ENCODE peak calls at places on chromosomes 16 and 17, in six cellular contexts. P, I, F, J, Q and Z are unnamed samples.

GRCh38 chr17:17633310-17633709 is 41.8 kb upstream of the PEMT start:
- DNase-seq in P (no peak), I (no peak), F (no peak), J (no peak), Q (no peak), Z (no peak)

GRCh38 chr17:9104370-9105041 is 83.2 kb downstream of the NTN1 start:
- DNase-seq in P (no peak), I (no peak), F (no peak), J (no peak), Q (no peak), Z (no peak)

GRCh38 chr16:9159839-9160550 is 68.6 kb downstream of the HAPSTR1 start:
- DNase-seq in P (peak), I (peak), F (peak), J (peak), Q (peak), Z (no peak)

GRCh38 chr17:6456914-6457687 is 12.8 kb downstream of the PIMREG start:
- DNase-seq in P (peak), I (peak), F (peak), J (peak), Q (no peak), Z (no peak)

GRCh38 chr16:3495166-3495565 is at the start of gene C16orf90:
- DNase-seq in P (no peak), I (no peak), F (no peak), J (no peak), Q (no peak), Z (no peak)

GRCh38 chr17:78390241-78391050 is 12.0 kb downstream of the PGS1 start:
- DNase-seq in P (peak), I (no peak), F (no peak), J (no peak), Q (no peak), Z (no peak)

GRCh38 chr17:42617956-42618431 is 8.5 kb downstream of the TUBG1 start:
- DNase-seq in P (no peak), I (peak), F (no peak), J (peak), Q (no peak), Z (no peak)

GRCh38 chr17:42288078-42288984 is at the start of gene STAT5A:
- DNase-seq in P (peak), I (peak), F (peak), J (peak), Q (no peak), Z (peak)

GRCh38 chr16:28110074-28110473 is 46.6 kb upstream of the GSG1L start:
- DNase-seq in P (no peak), I (no peak), F (peak), J (no peak), Q (no peak), Z (no peak)

GRCh38 chr16:64892843-64893242 is 229.0 kb downstream of the CDH11 start:
- DNase-seq in P (no peak), I (no peak), F (no peak), J (no peak), Q (no peak), Z (no peak)
- H3K4me3 ChIP-seq in P (no peak), I (no peak), F (no peak), J (no peak), Q (no peak), Z (no peak)

DNA sequence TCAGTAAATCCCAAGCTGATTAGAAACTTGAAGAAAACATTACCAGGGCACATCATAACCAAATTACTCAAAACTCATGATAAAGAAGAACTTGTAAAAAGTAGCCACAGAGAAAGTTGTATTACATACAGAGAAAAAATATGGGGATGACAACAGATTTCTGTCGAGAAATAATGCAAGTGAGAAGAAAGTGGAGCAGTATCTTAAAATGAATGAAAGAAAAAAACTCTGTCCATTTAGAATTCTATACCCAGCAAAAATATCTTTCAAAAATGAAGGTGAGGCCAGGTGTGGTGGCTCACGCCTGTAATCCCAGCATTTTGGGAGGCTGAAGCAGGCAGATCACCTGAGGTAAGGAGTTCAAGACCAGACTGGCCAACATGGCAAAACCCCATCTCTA is 165.9 kb downstream of the PARN start:
- DNase-seq in P (no peak), I (no peak), F (no peak), J (no peak), Q (no peak), Z (no peak)
- TF ChIP-seq EP300 in P (no peak), I (no peak), F (no peak), J (no peak), Q (no peak), Z (no peak)

DNA sequence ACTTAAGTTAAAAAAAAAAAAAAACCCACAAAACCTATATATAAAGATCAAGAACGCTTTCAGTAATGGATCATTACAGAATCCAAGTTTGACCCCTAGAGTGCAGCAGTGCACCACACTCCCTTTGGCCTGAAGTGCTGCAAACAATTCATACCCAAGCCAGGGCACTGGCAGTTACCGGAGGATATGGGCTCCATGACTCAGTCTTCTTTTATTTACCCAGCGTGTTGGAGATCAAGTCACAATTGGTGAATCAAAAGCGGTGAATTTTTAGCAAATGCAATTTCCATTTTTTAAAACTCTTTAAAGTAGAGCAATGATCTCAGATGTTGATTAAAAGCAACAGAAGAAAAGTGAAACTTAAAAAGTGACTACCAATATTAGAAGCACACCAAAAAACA is 46.5 kb downstream of the ZNF652 start:
- DNase-seq in P (peak), I (peak), F (peak), J (peak), Q (peak), Z (peak)
- H3K4me3 ChIP-seq in P (no peak), I (no peak), F (no peak), J (no peak), Q (no peak), Z (no peak)

DNA sequence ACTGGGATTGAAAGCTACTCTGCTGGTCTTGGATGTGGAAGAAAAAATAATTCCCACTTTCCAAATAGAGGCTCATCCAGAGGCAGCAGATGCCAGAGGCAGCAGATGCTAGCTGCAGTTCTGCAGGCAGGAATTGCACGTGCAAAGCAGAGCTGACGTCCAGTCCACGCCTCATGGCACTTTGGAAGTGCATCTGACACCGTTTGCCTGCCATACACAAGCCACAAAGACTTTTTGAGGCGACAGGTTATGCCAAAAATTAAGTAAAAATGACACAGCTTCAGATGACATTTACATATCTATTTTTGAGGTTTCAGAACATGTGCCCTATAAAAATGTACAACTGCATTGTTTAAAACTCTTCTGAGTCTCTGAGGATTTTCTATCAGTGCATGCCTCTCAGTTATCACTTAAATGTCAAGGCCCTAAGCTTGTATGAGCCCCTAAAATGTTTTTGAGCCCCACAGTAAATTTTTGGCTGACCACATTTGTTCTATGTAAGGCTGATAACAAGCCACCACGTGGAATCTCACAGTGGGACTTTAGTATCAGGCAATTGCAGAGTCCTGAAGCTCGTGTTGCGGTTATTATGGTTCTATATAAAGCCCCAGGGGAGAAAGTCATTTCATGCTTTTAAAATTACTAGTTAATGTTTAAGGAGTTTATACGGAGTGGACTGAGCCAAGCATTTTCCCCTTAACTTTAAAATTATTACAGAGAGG is 239.2 kb downstream of the PRKCA start:
- DNase-seq in P (no peak), I (peak), F (no peak), J (no peak), Q (no peak), Z (peak)
- TF ChIP-seq EP300 in P (no peak), I (no peak), F (no peak), J (no peak), Q (no peak), Z (no peak)

DNA sequence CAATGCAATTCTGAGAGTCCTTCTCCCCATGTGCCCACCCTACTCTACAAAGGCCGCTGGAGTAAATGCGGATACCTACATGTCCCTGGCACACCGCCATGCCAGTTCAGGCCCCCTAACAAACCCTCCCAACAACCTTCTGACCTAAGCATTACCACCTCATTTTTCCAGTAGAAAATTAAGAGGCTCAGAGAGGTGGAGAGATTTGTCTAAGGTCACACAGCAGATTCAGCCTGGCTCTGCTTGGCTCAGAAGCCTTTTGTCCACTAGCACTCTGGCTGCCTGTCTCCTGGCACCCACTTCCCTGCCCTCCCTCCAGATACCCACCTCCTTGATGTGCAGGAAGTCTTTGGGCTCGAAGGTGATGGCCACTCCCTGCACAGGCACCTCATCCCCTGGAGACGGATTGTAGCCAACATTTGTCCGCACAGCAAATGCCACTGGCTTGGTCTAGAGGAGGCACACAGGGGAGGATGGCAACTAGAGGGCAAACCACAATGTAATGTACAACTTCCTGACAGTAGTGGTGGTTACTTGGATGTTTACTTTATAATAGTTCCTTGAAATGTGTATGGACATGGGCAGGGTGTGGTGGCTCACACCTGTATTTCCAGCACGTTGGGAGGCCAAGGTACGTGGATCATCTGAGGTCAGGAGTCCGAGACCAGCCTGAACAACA is 10.2 kb downstream of the CACNB1 start:
- DNase-seq in P (no peak), I (no peak), F (no peak), J (peak), Q (no peak), Z (no peak)
- H3K4me3 ChIP-seq in P (no peak), I (no peak), F (no peak), J (no peak), Q (no peak), Z (no peak)

GRCh38 chr16:23149267-23149992 is at the start of gene USP31:
- DNase-seq in P (peak), I (peak), F (peak), J (peak), Q (peak), Z (peak)
- TF ChIP-seq EP300 in P (no peak), I (no peak), F (no peak), J (no peak), Q (no peak), Z (no peak)

GRCh38 chr17:62778990-62779681 is 29.0 kb downstream of the MARCHF10 start:
- DNase-seq in P (peak), I (no peak), F (peak), J (peak), Q (no peak), Z (no peak)
- H3K4me3 ChIP-seq in P (no peak), I (no peak), F (no peak), J (no peak), Q (no peak), Z (no peak)

DNA sequence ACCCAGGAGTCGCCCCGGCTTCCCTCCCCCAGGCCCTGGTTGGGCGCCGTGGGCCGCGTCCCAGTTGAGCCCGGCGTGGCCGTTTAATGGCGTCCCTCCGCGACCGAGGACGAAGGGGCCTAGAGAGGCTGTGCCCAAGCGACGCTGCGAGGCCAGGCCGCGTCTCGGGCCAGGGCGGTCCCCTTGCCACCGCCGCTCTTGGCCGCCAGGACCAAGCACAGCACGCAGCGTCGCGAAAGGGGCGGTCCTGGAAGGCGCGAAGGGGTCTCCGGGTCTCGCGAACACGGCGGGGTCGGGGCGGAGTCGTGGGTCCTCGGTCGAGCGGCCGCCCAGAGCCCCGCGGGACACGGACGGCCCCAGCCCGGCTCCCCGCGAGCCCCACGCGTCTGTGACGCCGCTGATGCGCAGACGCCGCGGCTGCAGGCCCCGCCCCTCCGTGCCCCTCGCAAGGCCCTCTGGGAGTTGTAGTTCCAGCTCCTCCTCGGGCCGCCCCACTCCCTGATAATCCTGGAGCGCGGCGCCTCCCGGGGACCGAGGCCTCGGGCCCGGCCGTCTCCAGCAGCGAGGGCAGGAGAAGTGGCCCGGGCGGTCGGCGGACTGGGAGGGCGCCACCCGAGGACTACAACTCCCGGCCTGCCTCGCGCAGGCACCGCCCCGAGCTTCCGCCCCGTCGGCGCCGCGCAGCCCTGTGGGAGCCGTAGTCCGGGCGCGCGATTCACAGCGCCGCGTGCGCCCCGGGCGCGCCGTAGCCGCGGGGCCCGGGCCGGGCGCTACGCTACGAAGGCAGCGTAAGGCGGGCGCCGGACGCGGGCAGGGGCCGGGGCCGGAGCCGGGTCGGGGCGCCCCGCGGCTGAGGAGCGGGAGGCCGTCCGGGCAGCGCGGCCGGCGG is at the start of gene CAPN15:
- DNase-seq in P (peak), I (peak), F (peak), J (peak), Q (no peak), Z (peak)
- TF ChIP-seq EP300 in P (no peak), I (no peak), F (no peak), J (no peak), Q (no peak), Z (no peak)